ENCODE peak calls at places on chromosomes 11 and 22, in five cellular contexts. O is K562, S is GM12878, M is HepG2, T is GM23338. C is an unnamed sample.
A peak's percentile ranks its signal among the peaks of the same experiment; 100 is the strongest.

GRCh38 chr11:62140302-62141110 is 16.7 kb downstream of the INCENP start:
- DNase-seq in T (no peak), S (no peak), M (no peak), O (no peak), C (no peak)

GRCh38 chr11:75263944-75264349 is 23.4 kb downstream of the TPBGL start:
- DNase-seq in M (no peak), S (no peak), O (no peak), T (no peak), C (no peak)

GRCh38 chr11:87223816-87224215 is 186.1 kb downstream of the TMEM135 start:
- DNase-seq in O (no peak), T (no peak), M (no peak), S (no peak), C (no peak)

GRCh38 chr22:45632791-45633515 is 38.7 kb upstream of the ATXN10 start:
- DNase-seq in T (peak; percentile 26), O (no peak), S (no peak), M (peak; percentile 62), C (no peak)

GRCh38 chr11:112267188-112267591 is 6.5 kb upstream of the PLET1 start:
- DNase-seq in M (peak; percentile 37), O (no peak), S (no peak), T (no peak), C (no peak)

GRCh38 chr22:46791201-46791731 is 28.8 kb downstream of the TBC1D22A start:
- DNase-seq in O (peak; percentile 11), S (no peak), M (no peak), T (no peak), C (no peak)

GRCh38 chr22:29337631-29338284 is 22.3 kb upstream of the RASL10A start:
- DNase-seq in T (no peak), S (no peak), M (no peak), O (no peak), C (no peak)

GRCh38 chr11:66818231-66818955 is 24.8 kb upstream of the RCE1 start:
- DNase-seq in O (no peak), S (no peak), T (no peak), M (no peak), C (no peak)

GRCh38 chr22:33971561-33971961 is 51.3 kb upstream of the LARGE1 start:
- DNase-seq in M (peak; percentile 22), S (no peak), T (no peak), O (no peak), C (no peak)

GRCh38 chr11:82682003-82682751 is 51.5 kb downstream of the FAM181B start:
- DNase-seq in O (peak; percentile 78), S (peak; percentile 9), M (peak; percentile 67), T (peak; percentile 88), C (peak; percentile 18)

GRCh38 chr11:69091638-69092165 is 43.0 kb downstream of the TPCN2 start:
- DNase-seq in O (no peak), M (no peak), T (no peak), S (no peak), C (no peak)

GRCh38 chr11:40328890-40329617 is 1130.4 kb downstream of the LRRC4C start:
- DNase-seq in T (no peak), S (no peak), M (peak; percentile 76), O (no peak), C (peak; percentile 98)

GRCh38 chr11:132445966-132446365 is 1075.6 kb downstream of the NTM start:
- DNase-seq in T (no peak), M (no peak), O (no peak), S (no peak), C (no peak)

GRCh38 chr22:34696557-34696956 is 369.4 kb upstream of the ISX start:
- DNase-seq in T (peak; percentile 74), M (no peak), S (no peak), O (peak; percentile 4), C (no peak)

GRCh38 chr11:35548925-35549561 is 23.6 kb upstream of the PAMR1 start:
- DNase-seq in S (no peak), M (no peak), O (no peak), T (no peak), C (no peak)

GRCh38 chr11:108223449-108224149 is 732 bp downstream of the ATM start:
- DNase-seq in T (no peak), M (no peak), S (no peak), O (peak; percentile 81), C (no peak)

GRCh38 chr22:36377022-36377631 is 10.6 kb downstream of the MYH9 start:
- DNase-seq in M (no peak), S (no peak), T (no peak), O (peak; percentile 33), C (no peak)

GRCh38 chr22:46031561-46031960 is 54.6 kb upstream of the WNT7B start:
- DNase-seq in M (no peak), O (no peak), S (no peak), T (peak; percentile 42), C (no peak)

GRCh38 chr11:69912161-69912910 is 93.1 kb upstream of the FGF3 start:
- DNase-seq in O (no peak), M (no peak), T (no peak), S (no peak), C (no peak)

GRCh38 chr11:45313211-45313865 is 27.2 kb upstream of the SYT13 start:
- DNase-seq in O (no peak), M (no peak), S (no peak), T (no peak), C (no peak)

GRCh38 chr11:65774525-65775306 is 6.1 kb downstream of the AP5B1 start:
- DNase-seq in O (no peak), M (no peak), T (no peak), S (no peak), C (no peak)

GRCh38 chr11:126992804-126993111 is 7.8 kb downstream of the KIRREL3 start:
- DNase-seq in S (no peak), T (no peak), M (no peak), O (no peak), C (no peak)

GRCh38 chr22:30488121-30488520 is 16.3 kb upstream of the SEC14L3 start:
- DNase-seq in M (no peak), T (peak; percentile 50), S (no peak), O (no peak), C (no peak)

DNA sequence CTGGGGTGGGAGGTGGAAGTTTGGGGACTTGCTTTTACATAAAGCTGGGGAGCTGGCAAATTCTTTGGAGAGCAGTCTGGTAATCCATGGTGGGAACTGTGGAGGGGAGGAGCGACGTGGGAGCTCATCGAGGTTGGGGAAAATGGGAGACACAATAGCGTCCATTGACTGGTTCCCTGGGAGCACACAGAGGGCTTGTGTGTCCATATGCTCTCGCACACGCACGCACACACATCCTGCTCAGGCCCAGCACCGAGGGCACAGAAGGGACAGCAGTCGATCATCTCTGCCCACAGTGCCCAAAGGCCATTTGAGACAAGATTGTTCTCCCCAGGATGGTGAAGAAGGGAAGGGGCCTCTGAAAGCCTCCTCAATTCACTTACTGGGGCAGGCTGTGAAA is 53.7 kb downstream of the FBXO7 start:
- DNase-seq in T (no peak), M (no peak), S (no peak), O (no peak), C (no peak)
- TF ChIP-seq JUNB in T (no peak), M (no peak), S (no peak), O (no peak), C (no peak)

DNA sequence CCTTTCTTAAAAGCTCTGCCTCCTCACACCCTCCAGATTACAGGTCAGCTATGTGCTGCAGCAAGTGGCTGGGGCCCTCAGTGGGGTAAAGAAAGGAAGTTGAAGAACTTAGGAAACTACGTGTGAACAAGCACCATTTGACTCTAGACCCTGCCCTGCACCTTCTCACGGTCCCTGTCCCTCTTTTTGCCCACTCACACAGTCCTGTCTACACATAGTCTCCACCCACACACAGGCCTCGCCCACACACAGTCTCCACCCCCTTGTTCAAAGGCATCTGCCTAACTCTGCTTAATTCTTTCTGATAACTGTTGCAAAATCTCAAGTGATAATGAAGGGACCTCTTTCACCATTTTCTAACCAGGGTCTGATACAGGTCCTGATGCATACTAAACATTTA is 59.0 kb downstream of the TMPRSS5 start:
- DNase-seq in T (no peak), S (no peak), O (peak; percentile 51), M (no peak), C (no peak)
- TF ChIP-seq JUNB in T (no peak), S (no peak), O (no peak), M (no peak), C (no peak)

GRCh38 chr22:43854786-43855271 is 7.5 kb downstream of the SULT4A1 start:
- DNase-seq in T (no peak), M (no peak), S (no peak), O (no peak), C (no peak)
- TF ChIP-seq JUNB in T (no peak), M (no peak), S (no peak), O (no peak), C (no peak)

DNA sequence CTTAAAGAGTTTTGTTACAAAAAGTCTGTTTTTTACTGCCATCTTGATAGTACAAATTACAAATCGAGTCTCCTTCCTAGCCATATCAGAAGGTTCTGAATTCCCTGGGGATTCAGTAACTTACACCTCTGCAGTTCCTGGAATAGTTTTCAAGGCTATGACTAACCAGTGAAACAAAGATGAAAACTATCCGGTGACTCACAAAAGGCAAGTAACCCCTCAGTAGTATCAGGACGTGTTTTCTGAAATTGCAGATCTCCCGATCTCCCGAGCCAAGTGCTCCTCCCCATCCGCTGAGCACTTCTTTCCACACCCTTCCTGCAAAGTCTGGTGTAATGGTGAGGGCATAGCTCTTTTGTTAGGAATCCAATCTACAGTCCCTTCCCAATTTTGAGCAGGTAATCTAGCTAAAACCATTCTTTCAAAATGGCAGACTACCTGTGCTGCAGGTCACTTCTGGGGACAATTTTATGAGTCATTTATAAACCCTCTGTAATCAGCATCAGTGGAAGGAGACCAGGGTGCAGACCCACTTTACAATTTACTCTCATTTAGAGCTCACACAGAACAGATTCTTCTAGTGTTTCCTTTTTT is 7.7 kb downstream of the E2F8 start:
- DNase-seq in M (no peak), O (no peak), T (no peak), S (no peak), C (peak; percentile 37)
- TF ChIP-seq JUNB in M (no peak), O (no peak), T (no peak), S (no peak), C (peak; percentile 15)

GRCh38 chr11:16960250-16960649 is 54.0 kb downstream of the PLEKHA7 start:
- DNase-seq in M (peak; percentile 56), S (no peak), T (no peak), O (no peak), C (no peak)

GRCh38 chr11:16959528-16960100 is 54.6 kb downstream of the PLEKHA7 start:
- DNase-seq in O (no peak), M (no peak), T (no peak), S (no peak), C (no peak)

GRCh38 chr11:16963316-16963876 is 50.8 kb downstream of the PLEKHA7 start:
- DNase-seq in O (no peak), S (no peak), T (no peak), M (no peak), C (no peak)

GRCh38 chr11:16956538-16957153 is 57.6 kb downstream of the PLEKHA7 start:
- DNase-seq in O (no peak), S (no peak), M (no peak), T (peak; percentile 43), C (no peak)

DNA sequence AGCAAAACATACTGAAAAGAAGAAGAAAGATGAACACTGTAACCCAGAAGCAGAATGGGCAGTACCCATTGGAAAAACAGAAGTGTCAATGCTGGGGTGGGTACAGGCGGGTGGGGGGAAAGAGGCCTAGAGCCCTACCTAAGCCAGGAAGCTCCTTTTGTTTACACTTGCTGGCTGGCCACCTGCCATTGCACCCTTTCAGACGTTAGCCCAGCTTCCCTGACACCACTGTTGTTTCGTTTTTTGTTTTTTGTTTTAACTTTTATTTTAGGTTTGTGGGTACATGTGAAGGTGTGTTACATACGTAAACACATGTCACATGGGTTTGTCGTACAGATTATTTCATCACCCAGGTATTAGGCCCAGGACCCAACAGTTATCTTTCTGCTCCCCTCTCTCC is 55.4 kb downstream of the PLEKHA7 start:
- DNase-seq in M (no peak), O (no peak), T (no peak), S (no peak), C (no peak)
- TF ChIP-seq JUNB in M (no peak), O (no peak), T (no peak), S (no peak), C (no peak)

GRCh38 chr11:17719028-17719939 is at the start of gene MYOD1:
- DNase-seq in O (no peak), T (peak; percentile 79), S (no peak), M (no peak), C (no peak)
- TF ChIP-seq JUNB in O (no peak), T (no peak), S (no peak), M (no peak), C (no peak)

C was measured in A549.